ENCODE peak calls at places on chromosomes 2 and 18, in four cellular contexts. O, J, B and P are unnamed samples.

GRCh38 chr2:207434903-207435302 is 94.9 kb upstream of the CREB1 start:
- DNase-seq in B (no peak), J (no peak), O (no peak), P (no peak)

GRCh38 chr2:171813729-171814128 is 80.3 kb downstream of the SLC25A12 start:
- DNase-seq in B (no peak), O (no peak), J (no peak), P (no peak)

GRCh38 chr2:241132549-241133435 is 16.5 kb downstream of the PASK start:
- DNase-seq in O (no peak), J (no peak), B (no peak), P (no peak)

GRCh38 chr2:232876071-232876977 is 6.3 kb downstream of the SNORC start:
- DNase-seq in O (peak; percentile 14), J (no peak), B (no peak), P (no peak)

GRCh38 chr18:48877941-48878340 is 72.8 kb downstream of the SMAD7 start:
- DNase-seq in J (no peak), B (no peak), O (no peak), P (no peak)

GRCh38 chr2:233021771-233022170 is 8.7 kb upstream of the NGEF start:
- DNase-seq in B (no peak), J (no peak), O (no peak), P (peak; percentile 27)

GRCh38 chr18:4040391-4041172 is 414.5 kb downstream of the DLGAP1 start:
- DNase-seq in B (no peak), J (no peak), O (peak; percentile 7), P (no peak)

GRCh38 chr2:177783835-177784448 is 288.6 kb downstream of the PDE11A start:
- DNase-seq in J (no peak), B (no peak), O (peak; percentile 74), P (peak; percentile 96)

GRCh38 chr18:13241083-13241892 is 22.7 kb downstream of the LDLRAD4 start:
- DNase-seq in B (no peak), J (no peak), O (no peak), P (no peak)

GRCh38 chr2:119756837-119757236 is 2.9 kb upstream of the PTPN4 start:
- DNase-seq in J (no peak), B (no peak), O (peak; percentile 83), P (peak; percentile 88)

GRCh38 chr2:219001577-219002394 is 8.6 kb upstream of the CRYBA2 start:
- DNase-seq in B (no peak), J (no peak), O (peak; percentile 72), P (no peak)

GRCh38 chr18:22378672-22379282 is 38.9 kb downstream of the CTAGE1 start:
- DNase-seq in O (peak; percentile 43), B (no peak), J (no peak), P (no peak)

GRCh38 chr2:72415256-72415655 is 267.6 kb upstream of the CYP26B1 start:
- DNase-seq in O (peak; percentile 18), B (no peak), J (no peak), P (peak; percentile 70)

GRCh38 chr2:88753833-88754584 is 62.5 kb downstream of the RPIA start:
- DNase-seq in B (no peak), O (peak; percentile 28), J (no peak), P (peak; percentile 4)

GRCh38 chr2:231957913-231958763 is 3.4 kb upstream of the DIS3L2 start:
- DNase-seq in B (no peak), O (no peak), J (no peak), P (no peak)

GRCh38 chr2:28445448-28446258 is 50.2 kb upstream of the PLB1 start:
- DNase-seq in O (peak; percentile 98), J (no peak), B (no peak), P (peak; percentile 97)

GRCh38 chr18:79528846-79529245 is 133.1 kb downstream of the NFATC1 start:
- DNase-seq in B (peak; percentile 72), J (peak; percentile 22), O (peak; percentile 20), P (peak; percentile 39)

GRCh38 chr2:216216951-216217903 is 108.1 kb downstream of the XRCC5 start:
- DNase-seq in B (no peak), J (no peak), O (peak; percentile 57), P (peak; percentile 46)

GRCh38 chr2:50126845-50127244 is 905.1 kb downstream of the NRXN1 start:
- DNase-seq in J (no peak), B (no peak), O (no peak), P (no peak)

GRCh38 chr2:129191530-129191929 is 787.9 kb upstream of the RAB6C start:
- DNase-seq in O (peak; percentile 44), J (no peak), B (no peak), P (no peak)

GRCh38 chr2:43269074-43269572 is 42.7 kb upstream of the ZFP36L2 start:
- DNase-seq in B (no peak), J (no peak), O (no peak), P (peak; percentile 97)

GRCh38 chr2:130156624-130157004 is 11.7 kb upstream of the CCDC74B start:
- DNase-seq in O (no peak), B (no peak), J (no peak), P (no peak)

GRCh38 chr2:227447606-227448005 is 24.4 kb upstream of the AGFG1 start:
- DNase-seq in B (no peak), J (no peak), O (no peak), P (peak; percentile 90)

GRCh38 chr2:237000481-237000880 is 85.2 kb upstream of the COPS8 start:
- DNase-seq in O (no peak), J (no peak), B (no peak), P (no peak)

GRCh38 chr2:236994361-236994760 is 91.3 kb upstream of the COPS8 start:
- DNase-seq in J (no peak), B (no peak), O (no peak), P (no peak)

GRCh38 chr2:236997086-236997485 is 88.6 kb upstream of the COPS8 start:
- DNase-seq in J (no peak), O (no peak), B (no peak), P (peak; percentile 57)

GRCh38 chr2:236998758-236999157 is 86.9 kb upstream of the COPS8 start:
- DNase-seq in J (no peak), B (no peak), O (no peak), P (peak; percentile 26)

DNA sequence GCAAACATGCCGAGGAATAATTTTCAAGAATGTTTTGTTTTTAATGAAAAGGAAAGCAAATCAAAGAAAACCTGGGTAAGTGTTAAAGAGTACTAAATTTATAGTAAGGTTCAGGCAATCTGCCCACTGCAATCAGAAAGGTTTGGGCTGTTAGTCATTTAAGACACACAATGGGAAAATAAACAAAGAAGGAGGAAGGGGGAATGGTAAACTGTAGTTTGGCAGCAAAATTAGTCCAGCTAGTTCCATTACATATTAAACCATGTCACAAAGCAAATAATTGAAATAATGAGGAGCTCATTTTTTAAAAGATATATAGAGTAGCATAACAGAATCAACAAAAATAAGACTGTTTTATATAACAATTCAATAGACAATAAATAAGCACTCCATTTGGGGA is 87.4 kb upstream of the COPS8 start:
- DNase-seq in J (no peak), B (no peak), O (no peak), P (peak; percentile 50)
- H3K27ac ChIP-seq in J (no peak overlapping the region), B (no peak overlapping the region), O (no peak overlapping the region), P (no peak overlapping the region)

GRCh38 chr2:95275151-95275515 is 884 bp downstream of the PROM2 start:
- DNase-seq in J (no peak), B (no peak), O (no peak), P (no peak)

GRCh38 chr2:95276244-95276887 is 2.1 kb downstream of the PROM2 start:
- DNase-seq in O (no peak), J (no peak), B (no peak), P (no peak)

GRCh38 chr2:95274291-95275150 is at the start of gene PROM2:
- DNase-seq in O (peak; percentile 84), B (peak; percentile 27), J (no peak), P (no peak)

GRCh38 chr2:95276888-95277245 is 2.6 kb downstream of the PROM2 start:
- DNase-seq in B (no peak), O (no peak), J (no peak), P (no peak)

GRCh38 chr2:95275601-95276243 is 1.5 kb downstream of the PROM2 start:
- DNase-seq in B (no peak), O (peak; percentile 64), J (no peak), P (peak; percentile 29)
- H3K27ac ChIP-seq in B (no peak overlapping the region), O (peak overlapping the region; percentile 40), J (no peak overlapping the region), P (no peak overlapping the region)

DNA sequence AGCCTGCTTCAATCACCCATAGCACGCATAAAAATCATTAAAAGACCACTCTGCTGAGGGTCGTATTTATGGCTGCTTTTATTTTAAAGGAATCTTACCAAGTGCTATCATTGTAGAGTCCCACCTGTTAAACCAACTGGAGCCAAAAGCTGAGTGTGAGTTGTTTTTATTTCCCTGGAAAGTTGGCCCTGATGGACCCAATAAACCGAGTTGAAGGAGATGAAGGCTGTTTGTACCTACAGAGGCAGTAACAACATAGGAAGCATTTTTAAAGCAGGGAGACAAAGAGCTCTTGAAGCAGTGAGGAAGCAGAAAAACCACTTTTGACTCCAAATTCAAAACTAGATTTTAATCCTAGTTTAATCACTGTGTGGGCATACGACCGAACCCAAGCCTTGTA is 6.4 kb downstream of the MBOAT2 start:
- DNase-seq in O (no peak), B (no peak), J (no peak), P (no peak)
- H3K27ac ChIP-seq in O (no peak overlapping the region), B (no peak overlapping the region), J (no peak overlapping the region), P (no peak overlapping the region)

GRCh38 chr2:152335016-152335850 is at the start of gene FMNL2:
- DNase-seq in B (peak; percentile 36), O (peak; percentile 83), J (peak; percentile 79), P (peak; percentile 58)

GRCh38 chr2:152336854-152337510 is 2.0 kb downstream of the FMNL2 start:
- DNase-seq in J (peak; percentile 54), O (peak; percentile 49), B (no peak), P (peak; percentile 62)

GRCh38 chr2:152336103-152336853 is 1.3 kb downstream of the FMNL2 start:
- DNase-seq in B (no peak), J (peak; percentile 55), O (peak; percentile 62), P (peak; percentile 32)

GRCh38 chr2:152334701-152335015 is 316 bp upstream of the FMNL2 start:
- DNase-seq in B (no peak), O (no peak), J (no peak), P (no peak)

GRCh38 chr2:152335851-152336102 is 803 bp downstream of the FMNL2 start:
- DNase-seq in O (no peak), B (no peak), J (no peak), P (no peak)
- H3K27ac ChIP-seq in O (peak overlapping the region; percentile 59), B (no peak overlapping the region), J (peak overlapping the region; percentile 90), P (peak overlapping the region; percentile 49)

DNA sequence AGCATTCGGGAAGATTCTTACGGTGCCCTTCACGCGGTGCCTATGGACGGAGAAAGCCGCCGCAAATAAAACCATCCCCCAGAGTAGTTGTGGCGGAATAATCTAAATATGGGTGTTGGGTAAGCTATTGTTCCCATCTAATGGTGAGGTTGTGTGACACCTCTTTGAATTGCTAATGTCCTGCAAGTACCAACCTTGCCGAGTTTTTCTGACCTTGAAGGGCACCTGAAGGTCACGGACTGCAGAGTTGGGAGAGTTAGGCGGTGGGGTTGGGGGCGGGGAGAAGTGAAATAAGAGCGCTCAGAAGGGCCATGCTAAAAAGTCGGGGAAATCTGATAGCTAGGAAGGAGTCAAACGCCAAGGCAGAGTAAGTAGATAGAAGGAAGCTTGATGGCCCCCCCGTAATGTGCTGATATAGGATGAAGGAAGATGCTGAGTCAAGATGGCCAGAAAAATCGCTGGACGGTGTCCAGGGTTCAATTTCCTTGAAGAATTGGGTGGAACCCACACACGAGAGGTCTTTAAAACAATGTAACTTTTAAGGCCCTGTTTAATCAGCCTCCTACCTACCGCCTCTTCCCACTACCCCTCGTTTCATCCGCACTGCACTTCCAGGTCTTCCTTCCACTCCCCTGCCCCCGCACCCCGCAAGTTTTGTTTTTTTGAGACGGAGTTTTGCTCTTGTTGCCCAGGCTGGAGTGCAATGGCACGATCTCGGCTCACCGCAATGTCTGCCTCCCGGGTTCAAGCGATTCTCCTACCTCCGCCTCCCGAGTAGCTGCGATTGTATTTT is 602 bp downstream of the KATNAL2 start:
- DNase-seq in O (peak; percentile 28), J (no peak), B (no peak), P (peak; percentile 10)
- H3K27ac ChIP-seq in O (peak overlapping the region; percentile 49), J (peak overlapping the region; percentile 90), B (no peak overlapping the region), P (peak overlapping the region; percentile 69)